ENCODE peak calls at places on chromosomes 6 and 20, in four cellular contexts. H, T, Y and F are unnamed samples.

GRCh38 chr6:33279971-33280511 is 3.1 kb downstream of the B3GALT4 start:
- DNase-seq in H (peak; percentile 42), T (peak; percentile 69), Y (no peak), F (peak; percentile 58)

GRCh38 chr6:24451581-24452041 is 37.8 kb downstream of the GPLD1 start:
- DNase-seq in H (no peak), T (no peak), Y (no peak), F (no peak)

GRCh38 chr6:169250660-169251059 is 3.0 kb downstream of the THBS2 start:
- DNase-seq in H (peak; percentile 86), T (no peak), Y (no peak), F (peak; percentile 78)

GRCh38 chr6:144344651-144345050 is 59.5 kb downstream of the UTRN start:
- DNase-seq in H (no peak), T (no peak), Y (no peak), F (no peak)

GRCh38 chr20:44734938-44735337 is 10.7 kb upstream of the KCNK15 start:
- DNase-seq in H (peak; percentile 46), T (peak; percentile 41), Y (no peak), F (peak; percentile 60)

GRCh38 chr6:52598123-52598823 is 21.4 kb upstream of the TRAM2 start:
- DNase-seq in H (peak; percentile 81), T (peak; percentile 84), Y (no peak), F (no peak)

GRCh38 chr20:24379116-24379927 is 90.1 kb upstream of the SYNDIG1 start:
- DNase-seq in H (peak; percentile 69), T (no peak), Y (no peak), F (peak; percentile 18)

GRCh38 chr6:75012018-75012417 is 193.8 kb downstream of the COL12A1 start:
- DNase-seq in H (peak; percentile 12), T (no peak), Y (no peak), F (no peak)

GRCh38 chr6:170146640-170147039 is 144.2 kb downstream of the DLL1 start:
- DNase-seq in H (no peak), T (no peak), Y (no peak), F (no peak)

GRCh38 chr6:137734005-137734874 is 132.8 kb upstream of the TNFAIP3 start:
- DNase-seq in H (no peak), T (no peak), Y (no peak), F (no peak)

GRCh38 chr6:11212625-11213024 is 19.8 kb downstream of the NEDD9 start:
- DNase-seq in H (peak; percentile 86), T (no peak), Y (no peak), F (no peak)

GRCh38 chr20:36097331-36097730 is 57.2 kb upstream of the EPB41L1 start:
- DNase-seq in H (peak; percentile 36), T (no peak), Y (no peak), F (no peak)

GRCh38 chr6:132161283-132161682 is 210.1 kb upstream of the CCN2 start:
- DNase-seq in H (peak; percentile 79), T (peak; percentile 31), Y (no peak), F (no peak)

GRCh38 chr6:133854167-133854632 is 34.7 kb upstream of the TCF21 start:
- DNase-seq in H (no peak), T (peak; percentile 21), Y (no peak), F (peak; percentile 4)

DNA sequence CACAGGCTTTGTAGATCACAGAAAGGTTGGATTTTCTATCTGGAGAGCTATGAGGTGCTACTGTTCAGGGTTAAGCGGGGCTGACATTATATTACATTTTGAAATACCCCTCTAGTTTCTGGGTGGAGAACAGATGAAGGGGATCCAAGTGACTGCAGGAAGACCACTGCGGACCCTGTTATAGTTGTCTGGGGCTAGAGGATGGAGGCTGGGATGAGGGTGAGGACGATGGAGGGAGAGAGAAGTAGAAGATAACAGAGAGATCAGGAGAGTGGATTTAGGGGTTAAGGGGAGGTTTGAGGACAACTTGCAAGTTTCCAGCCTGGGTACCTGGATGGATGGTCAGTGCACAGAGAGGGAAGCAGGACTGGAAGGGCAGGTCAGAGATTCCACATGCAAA is 43.5 kb upstream of the TGM2 start:
- DNase-seq in H (no peak), T (no peak), Y (no peak), F (no peak)
- H3K27ac ChIP-seq in H (no peak overlapping the region), T (peak overlapping the region; percentile 52), Y (no peak overlapping the region), F (no peak overlapping the region)

DNA sequence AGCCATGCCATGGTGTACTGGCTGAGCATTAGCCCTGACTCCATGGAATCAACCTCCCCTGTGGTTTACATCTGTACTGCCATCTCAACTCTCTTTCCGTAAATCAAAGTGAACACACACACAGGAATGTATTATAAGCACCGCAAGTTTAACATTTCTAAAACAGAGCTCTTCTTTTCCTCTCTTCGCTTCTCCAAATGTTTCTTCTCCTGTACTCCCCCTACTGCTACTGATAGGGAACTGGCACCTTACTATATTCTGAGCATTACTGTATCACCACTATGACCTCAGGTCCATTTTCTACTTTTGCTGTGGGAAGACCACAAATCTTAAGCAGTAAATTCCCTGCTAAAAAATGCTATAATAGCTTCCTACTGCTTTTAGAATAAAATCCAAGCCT is 101.2 kb downstream of the NUS1 start:
- DNase-seq in H (no peak), T (peak; percentile 18), Y (no peak), F (peak; percentile 17)
- TF ChIP-seq CTCF in H (peak; percentile 17), T (no peak), Y (no peak), F (no peak)

GRCh38 chr20:47380481-47380880 is 24.0 kb upstream of the ZMYND8 start:
- DNase-seq in H (no peak), T (no peak), Y (no peak), F (no peak)
- H3K4me1 ChIP-seq in H (peaks cover 6% of the 10 kb centered on the region), T (no peaks in the 10 kb centered on the region), Y (peaks cover 16% of the 10 kb centered on the region), F (peaks cover 6% of the 10 kb centered on the region)

DNA sequence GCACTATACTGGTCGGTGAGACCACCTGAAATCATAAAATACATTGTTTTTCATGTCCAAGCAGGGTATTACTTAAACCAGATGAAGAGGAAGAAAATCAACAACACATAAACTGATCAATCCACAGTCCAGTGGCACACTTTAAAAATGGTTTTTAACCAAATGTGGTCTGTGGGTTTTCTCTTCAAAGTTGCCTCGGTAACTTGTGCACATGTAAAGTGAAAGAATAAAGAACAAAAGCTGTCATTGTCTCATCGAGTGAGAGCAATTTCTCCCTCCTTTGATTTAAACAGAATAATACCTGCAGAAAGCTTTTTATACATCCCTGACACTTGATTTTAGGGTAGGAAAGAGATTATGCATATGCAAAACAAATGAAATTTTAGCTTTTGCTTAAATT is 3.7 kb downstream of the FLRT3 start:
- DNase-seq in H (no peak), T (no peak), Y (no peak), F (no peak)
- H3K27ac ChIP-seq in H (no peak overlapping the region), T (no peak overlapping the region), Y (no peak overlapping the region), F (peak overlapping the region; percentile 23)

GRCh38 chr6:100449239-100449691 is 15.5 kb downstream of the SIM1 start:
- DNase-seq in H (no peak), T (no peak), Y (no peak), F (no peak)
- TF ChIP-seq CTCF in H (no peak), T (no peak), Y (no peak), F (no peak)

GRCh38 chr20:62622877-62623487 is 19.3 kb upstream of the SLCO4A1 start:
- DNase-seq in H (no peak), T (no peak), Y (no peak), F (no peak)
- H3K4me1 ChIP-seq in H (peaks cover 3% of the 10 kb centered on the region), T (peaks cover 8% of the 10 kb centered on the region), Y (peaks cover 16% of the 10 kb centered on the region), F (peaks cover 14% of the 10 kb centered on the region)

GRCh38 chr6:43435682-43436437 is 8.5 kb downstream of the ABCC10 start:
- DNase-seq in H (no peak), T (no peak), Y (no peak), F (no peak)
- H3K27ac ChIP-seq in H (peak overlapping the region; percentile 38), T (peak overlapping the region; percentile 73), Y (peak overlapping the region; percentile 43), F (no peak overlapping the region)

GRCh38 chr6:156954781-156955180 is 177.6 kb downstream of the ARID1B start:
- DNase-seq in H (no peak), T (no peak), Y (no peak), F (no peak)

GRCh38 chr6:156954191-156954590 is 177.0 kb downstream of the ARID1B start:
- DNase-seq in H (no peak), T (no peak), Y (no peak), F (no peak)

GRCh38 chr6:156953125-156953477 is 175.9 kb downstream of the ARID1B start:
- DNase-seq in H (no peak), T (peak; percentile 55), Y (no peak), F (no peak)

GRCh38 chr6:156952401-156952800 is 175.2 kb downstream of the ARID1B start:
- DNase-seq in H (no peak), T (no peak), Y (no peak), F (no peak)

GRCh38 chr6:156953478-156954146 is 176.4 kb downstream of the ARID1B start:
- DNase-seq in H (peak; percentile 97), T (peak; percentile 83), Y (no peak), F (peak; percentile 97)
- TF ChIP-seq CTCF in H (peak; percentile 28), T (peak; percentile 37), Y (no peak), F (peak; percentile 86)

DNA sequence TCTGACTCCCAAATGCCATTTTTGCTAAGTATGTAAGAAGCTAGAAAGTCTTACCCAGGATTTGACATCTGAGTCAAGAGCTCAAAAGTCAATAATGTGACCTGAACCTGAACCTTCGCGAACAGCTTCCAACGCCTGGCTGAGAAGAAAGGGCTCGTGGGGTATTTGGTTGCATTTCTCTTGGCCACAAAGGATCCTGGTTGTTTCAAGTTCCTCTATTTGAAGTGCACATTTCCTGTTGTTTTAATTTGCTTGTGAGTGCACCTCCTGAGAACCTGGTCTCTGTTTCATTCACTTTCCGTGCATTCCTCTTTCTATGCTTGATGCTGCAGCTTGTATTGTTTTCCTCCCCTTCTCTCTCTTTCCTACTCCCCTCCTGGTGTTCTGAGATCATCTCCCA is 212.5 kb downstream of the FOXA2 start:
- DNase-seq in H (no peak), T (no peak), Y (no peak), F (no peak)
- H3K4me1 ChIP-seq in H (no peaks in the 10 kb centered on the region), T (no peaks in the 10 kb centered on the region), Y (no peaks in the 10 kb centered on the region), F (peaks cover 27% of the 10 kb centered on the region)

GRCh38 chr6:105566503-105566902 is 163.6 kb upstream of the PREP start:
- DNase-seq in H (no peak), T (no peak), Y (no peak), F (no peak)

GRCh38 chr6:105562027-105562426 is 159.1 kb upstream of the PREP start:
- DNase-seq in H (peak; percentile 6), T (no peak), Y (no peak), F (no peak)

GRCh38 chr6:105561501-105561900 is 158.6 kb upstream of the PREP start:
- DNase-seq in H (no peak), T (no peak), Y (no peak), F (no peak)

GRCh38 chr6:105564503-105564902 is 161.6 kb upstream of the PREP start:
- DNase-seq in H (no peak), T (no peak), Y (no peak), F (no peak)

GRCh38 chr6:105560611-105561066 is 157.8 kb upstream of the PREP start:
- DNase-seq in H (peak; percentile 11), T (no peak), Y (no peak), F (peak; percentile 85)
- H3K27ac ChIP-seq in H (no peak overlapping the region), T (no peak overlapping the region), Y (no peak overlapping the region), F (peak overlapping the region; percentile 69)